ENCODE peak calls at places on chromosomes 2 and 18, in nine cellular contexts. W is kidney, R is MG63, O is mesendoderm, Y is gastrocnemius medialis, F is osteoblast, Z is aorta, E is A673, S is astrocyte. U is an unnamed sample.

GRCh38 chr2:6845312-6845711 is 20.4 kb downstream of the CMPK2 start:
- DNase-seq in F (no peak), W (no peak), Y (no peak), R (no peak), E (no peak), Z (no peak), O (peak; percentile 35), S (peak; percentile 18), U (no peak)

GRCh38 chr2:150572961-150573395 is 85.5 kb upstream of the RND3 start:
- DNase-seq in W (no peak), R (no peak), S (no peak), O (no peak), E (no peak), Y (no peak), Z (no peak), F (no peak), U (no peak)

GRCh38 chr18:65018184-65018583 is 732.6 kb upstream of the CDH7 start:
- DNase-seq in R (no peak), S (no peak), E (no peak), F (peak; percentile 35), W (no peak), Z (no peak), O (no peak), Y (no peak), U (no peak)

GRCh38 chr2:213151437-213152064 is at the start of gene IKZF2:
- DNase-seq in S (peak; percentile 93), W (peak; percentile 92), Y (peak; percentile 83), Z (peak; percentile 94), O (peak; percentile 90), R (peak; percentile 87), F (peak; percentile 95), E (peak; percentile 96), U (peak; percentile 92)

GRCh38 chr18:46325836-46326235 is 221.7 kb downstream of the HAUS1 start:
- DNase-seq in O (no peak), W (no peak), R (no peak), F (no peak), S (no peak), Z (peak; percentile 11), Y (no peak), E (no peak), U (no peak)

GRCh38 chr2:136012315-136012714 is 26.9 kb upstream of the DARS1 start:
- DNase-seq in R (no peak), E (no peak), Y (no peak), O (no peak), Z (no peak), S (no peak), F (no peak), W (no peak), U (no peak)

GRCh38 chr2:12498703-12499102 is 218.0 kb upstream of the TRIB2 start:
- DNase-seq in W (no peak), F (peak; percentile 67), O (peak; percentile 37), E (peak; percentile 11), Z (no peak), Y (no peak), R (peak; percentile 74), S (peak; percentile 55), U (no peak)

GRCh38 chr2:101873543-101873942 is 118.2 kb upstream of the IL1R2 start:
- DNase-seq in R (no peak), Y (no peak), F (no peak), W (no peak), E (peak; percentile 15), S (no peak), O (peak; percentile 48), Z (no peak), U (no peak)

GRCh38 chr2:222038086-222038802 is 260.6 kb downstream of the PAX3 start:
- DNase-seq in E (peak; percentile 83), O (peak; percentile 25), W (no peak), S (peak; percentile 64), Y (no peak), Z (no peak), F (no peak), R (peak; percentile 47), U (no peak)

GRCh38 chr18:25164837-25165791 is 186.9 kb downstream of the ZNF521 start:
- DNase-seq in F (no peak), O (no peak), E (peak; percentile 7), W (no peak), Z (no peak), S (peak; percentile 72), R (no peak), Y (no peak), U (peak; percentile 8)

GRCh38 chr2:192150166-192150565 is 44.6 kb downstream of the TMEFF2 start:
- DNase-seq in W (no peak), E (no peak), S (no peak), F (no peak), R (no peak), Y (no peak), Z (no peak), O (no peak), U (no peak)

GRCh38 chr2:19898592-19899329 is 3.0 kb downstream of the TTC32 start:
- DNase-seq in Z (no peak), S (no peak), O (no peak), F (no peak), R (no peak), E (no peak), W (no peak), Y (no peak), U (no peak)

GRCh38 chr2:20175267-20175666 is 49.7 kb downstream of the SDC1 start:
- DNase-seq in F (no peak), R (no peak), Y (no peak), E (no peak), O (no peak), W (no peak), Z (no peak), S (no peak), U (peak; percentile 2)

GRCh38 chr2:30234180-30234971 is 3.0 kb downstream of the LBH start:
- DNase-seq in E (no peak), S (peak; percentile 96), Z (no peak), W (no peak), R (peak; percentile 88), F (peak; percentile 98), Y (peak; percentile 35), O (peak; percentile 97), U (peak; percentile 49)

GRCh38 chr18:35193313-35193712 is 47.5 kb upstream of the ZNF397 start:
- DNase-seq in R (no peak), F (no peak), E (no peak), O (no peak), W (no peak), Y (no peak), S (no peak), Z (no peak), U (no peak)

GRCh38 chr2:201151127-201152074 is 31.5 kb upstream of the CASP10 start:
- DNase-seq in Y (no peak), R (peak; percentile 65), W (no peak), S (peak; percentile 92), E (peak; percentile 87), Z (no peak), O (peak; percentile 35), F (no peak), U (no peak)

GRCh38 chr2:201144101-201145051 is 28.4 kb downstream of the CFLAR start:
- DNase-seq in Y (no peak), O (no peak), Z (no peak), E (no peak), W (no peak), S (no peak), F (no peak), R (no peak), U (peak; percentile 35)

GRCh38 chr2:201150454-201151020 is 32.4 kb upstream of the CASP10 start:
- DNase-seq in E (peak; percentile 19), F (no peak), O (peak; percentile 47), S (no peak), Z (no peak), Y (no peak), R (no peak), W (no peak), U (no peak)

GRCh38 chr2:201149064-201149820 is 33.3 kb downstream of the CFLAR start:
- DNase-seq in O (peak; percentile 27), Z (no peak), F (peak; percentile 69), R (no peak), S (peak; percentile 97), W (no peak), E (no peak), Y (no peak), U (no peak)

DNA sequence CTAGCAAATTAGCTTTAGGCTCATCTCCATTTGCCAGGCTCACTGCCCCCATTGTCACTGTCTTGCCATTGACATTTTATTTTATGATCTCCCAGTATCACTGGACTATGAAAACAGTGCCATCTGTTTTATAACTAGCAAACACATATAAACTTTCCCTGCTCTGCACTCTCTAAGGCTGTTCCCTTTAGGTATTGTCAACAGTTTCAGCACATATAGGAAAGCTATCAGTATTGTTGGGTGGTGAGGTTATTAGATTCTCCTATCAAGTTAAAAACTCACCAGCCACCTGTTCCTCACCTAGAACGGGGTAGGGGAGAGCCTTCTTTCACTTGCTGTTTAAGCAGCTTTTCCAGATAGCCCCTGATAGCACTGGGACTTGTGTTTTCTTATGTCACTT is 32.5 kb downstream of the CFLAR start:
- DNase-seq in W (no peak), O (no peak), Y (no peak), R (no peak), E (no peak), F (no peak), Z (no peak), S (no peak), U (no peak)
- H3K36me3 ChIP-seq in W (peaks cover 22% of the 10 kb centered on the region), O (no peaks in the 10 kb centered on the region), Y (peaks cover 91% of the 10 kb centered on the region), R (peaks cover 46% of the 10 kb centered on the region), E (peaks cover 4% of the 10 kb centered on the region), F (peaks cover 40% of the 10 kb centered on the region), Z (peaks cover 3% of the 10 kb centered on the region), S (peaks cover 18% of the 10 kb centered on the region), U (peaks cover 19% of the 10 kb centered on the region)

GRCh38 chr18:22182884-22183610 is 13.7 kb downstream of the GATA6 start:
- DNase-seq in W (no peak), Z (no peak), R (no peak), S (no peak), O (no peak), F (no peak), E (no peak), Y (no peak), U (no peak)
- H3K36me3 ChIP-seq in W (no peaks in the 10 kb centered on the region), Z (no peaks in the 10 kb centered on the region), R (peaks cover 62% of the 10 kb centered on the region), S (peaks cover 49% of the 10 kb centered on the region), O (peaks cover 25% of the 10 kb centered on the region), F (peaks cover 73% of the 10 kb centered on the region), E (no peaks in the 10 kb centered on the region), Y (no peaks in the 10 kb centered on the region), U (peaks cover 2% of the 10 kb centered on the region)

DNA sequence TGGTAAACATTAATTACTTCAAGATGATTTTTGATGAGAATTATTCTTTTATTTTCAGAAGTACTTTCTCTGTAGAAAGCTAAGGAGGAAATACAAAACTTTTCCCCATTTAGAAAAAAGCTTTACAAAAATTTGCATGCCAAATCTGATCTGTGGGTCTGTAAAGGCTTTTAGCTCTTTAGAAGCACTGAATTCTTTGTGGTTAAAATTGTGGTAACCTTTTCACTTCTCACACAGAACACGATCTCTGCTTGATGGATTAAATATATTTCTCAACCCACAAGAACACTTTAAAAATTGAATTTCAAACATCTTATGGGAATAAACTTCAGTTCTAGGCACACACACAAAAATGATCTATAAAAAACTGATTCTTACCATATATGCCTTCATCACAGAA is 63.7 kb downstream of the VIL1 start:
- DNase-seq in W (no peak), R (no peak), Y (no peak), E (no peak), Z (no peak), O (no peak), S (peak; percentile 49), F (peak; percentile 17), U (no peak)
- H3K36me3 ChIP-seq in W (no peaks in the 10 kb centered on the region), R (peaks cover 36% of the 10 kb centered on the region), Y (peaks cover 26% of the 10 kb centered on the region), E (peaks cover 48% of the 10 kb centered on the region), Z (peaks cover 2% of the 10 kb centered on the region), O (no peaks in the 10 kb centered on the region), S (peaks cover 8% of the 10 kb centered on the region), F (peaks cover 27% of the 10 kb centered on the region), U (no peaks in the 10 kb centered on the region)

DNA sequence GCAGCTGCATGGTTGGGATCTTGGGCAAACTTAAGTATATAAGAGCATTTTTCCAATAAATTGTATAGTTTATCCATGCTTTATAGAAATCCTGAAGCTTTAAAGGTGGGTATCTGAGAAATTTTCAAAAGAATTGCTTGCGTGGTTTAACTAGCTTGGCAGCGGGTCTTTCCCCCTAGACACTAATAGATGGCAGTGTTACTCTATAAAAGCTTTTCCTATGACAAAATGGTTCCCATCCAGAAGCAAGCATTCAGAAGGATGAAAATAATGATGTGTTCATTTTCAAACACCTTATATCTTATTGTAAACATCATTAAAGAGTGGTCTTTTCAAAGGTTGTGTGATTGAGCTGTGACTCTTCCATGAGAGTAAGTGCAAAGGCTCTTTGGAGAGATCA is 45.9 kb downstream of the KDM3A start:
- DNase-seq in S (no peak), R (no peak), O (no peak), Z (no peak), F (no peak), W (no peak), Y (no peak), E (no peak), U (no peak)
- H3K36me3 ChIP-seq in S (peaks cover 83% of the 10 kb centered on the region), R (peaks cover 94% of the 10 kb centered on the region), O (peaks cover 1% of the 10 kb centered on the region), Z (peaks cover 12% of the 10 kb centered on the region), F (peaks cover 80% of the 10 kb centered on the region), W (peaks cover 75% of the 10 kb centered on the region), Y (peaks cover 77% of the 10 kb centered on the region), E (peaks cover 91% of the 10 kb centered on the region), U (peaks cover 9% of the 10 kb centered on the region)